ENCODE peak calls at places on chromosome 22, in six cellular contexts. I, O, J, S, T and R are unnamed samples.
A peak's percentile ranks its signal among the peaks of the same experiment; 100 is the strongest.

GRCh38 chr22:25067851-25068421 is 115.4 kb downstream of the KIAA1671 start:
- DNase-seq in J (no peak), O (no peak), T (no peak), I (no peak), S (no peak), R (no peak)

GRCh38 chr22:19291580-19292261 is at the start of gene CLTCL1:
- DNase-seq in T (peak; percentile 56), I (peak; percentile 75), J (peak; percentile 91), O (peak; percentile 88), S (peak; percentile 89), R (peak; percentile 82)

GRCh38 chr22:17569971-17570511 is 6.7 kb downstream of the SLC25A18 start:
- DNase-seq in T (no peak), I (no peak), S (no peak), J (no peak), O (no peak), R (no peak)

GRCh38 chr22:21650823-21651520 is 8.9 kb downstream of the SDF2L1 start:
- DNase-seq in J (no peak), T (no peak), O (no peak), S (peak; percentile 40), I (no peak), R (no peak)

GRCh38 chr22:49394116-49394785 is 433.4 kb downstream of the BRD1 start:
- DNase-seq in O (no peak), S (no peak), I (no peak), T (no peak), J (no peak), R (peak; percentile 24)

GRCh38 chr22:27318516-27318915 is 483.0 kb downstream of the MN1 start:
- DNase-seq in J (no peak), T (peak; percentile 55), S (peak; percentile 27), I (no peak), O (no peak), R (no peak)

GRCh38 chr22:44659140-44659539 is 42.9 kb upstream of the PRR5 start:
- DNase-seq in S (no peak), I (no peak), J (no peak), T (no peak), O (no peak), R (no peak)

GRCh38 chr22:44583854-44584253 is 85.8 kb upstream of the RTL6 start:
- DNase-seq in T (no peak), S (peak; percentile 36), I (no peak), J (no peak), O (no peak), R (peak; percentile 14)

GRCh38 chr22:30875481-30876215 is 92.9 kb downstream of the MORC2 start:
- DNase-seq in O (no peak), J (no peak), I (no peak), T (no peak), S (no peak), R (no peak)

GRCh38 chr22:43446881-43447280 is 35.1 kb downstream of the MPPED1 start:
- DNase-seq in O (no peak), I (no peak), T (no peak), S (no peak), J (no peak), R (no peak)
- TF ChIP-seq CTCF in O (no peak), I (no peak), T (no peak), S (no peak), J (no peak), R (no peak)

GRCh38 chr22:37172266-37173245 is 15.5 kb downstream of the C1QTNF6 start:
- DNase-seq in T (no peak), J (no peak), S (no peak), I (peak; percentile 5), O (no peak), R (no peak)

GRCh38 chr22:37171662-37172061 is 16.4 kb downstream of the C1QTNF6 start:
- DNase-seq in S (no peak), I (no peak), O (no peak), T (no peak), J (no peak), R (no peak)

GRCh38 chr22:37169412-37169811 is 18.6 kb downstream of the C1QTNF6 start:
- DNase-seq in T (no peak), S (no peak), J (no peak), O (no peak), I (peak; percentile 8), R (no peak)

GRCh38 chr22:37167981-37168647 is 18.4 kb upstream of the IL2RB start:
- DNase-seq in T (no peak), S (no peak), J (no peak), O (no peak), I (no peak), R (no peak)

DNA sequence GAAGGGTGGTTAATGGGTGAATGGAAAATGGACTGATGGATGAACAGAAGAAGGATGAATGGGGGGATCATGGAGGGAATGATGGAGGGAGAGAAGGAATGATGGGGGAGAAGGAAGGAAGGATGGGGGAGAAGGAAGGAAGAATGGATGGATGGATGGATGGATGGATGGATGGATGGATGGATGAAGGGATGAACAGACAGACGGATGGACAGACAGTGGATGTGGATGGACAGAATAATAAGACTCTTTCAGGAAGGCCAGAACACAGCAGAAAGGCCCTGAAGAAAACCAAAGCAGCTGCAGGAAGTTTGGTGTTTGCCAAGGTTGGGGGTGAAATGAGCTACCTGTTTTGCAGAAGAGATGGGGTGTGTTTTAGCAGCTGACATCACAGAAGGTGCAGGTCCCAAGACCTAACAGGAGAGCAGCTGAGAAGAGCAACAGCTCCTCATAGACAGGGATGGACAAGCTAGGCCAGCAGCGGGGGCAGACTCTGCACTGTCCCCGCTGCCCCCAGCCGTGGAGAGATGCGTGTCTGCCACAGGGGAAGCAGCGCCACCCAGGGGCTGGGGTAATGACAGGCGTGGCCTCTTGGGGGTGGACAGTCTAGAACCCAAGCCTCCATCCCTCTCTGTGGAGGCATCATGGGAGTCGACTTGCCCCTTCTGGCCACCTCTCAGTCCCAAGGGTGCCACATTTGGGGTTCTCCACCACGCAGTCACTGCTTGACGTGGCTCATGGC is 17.9 kb downstream of the C1QTNF6 start:
- DNase-seq in I (peak; percentile 12), S (no peak), T (no peak), O (no peak), J (no peak), R (no peak)
- TF ChIP-seq CTCF in I (no peak), S (peak; percentile 52), T (no peak), O (no peak), J (no peak), R (no peak)

DNA sequence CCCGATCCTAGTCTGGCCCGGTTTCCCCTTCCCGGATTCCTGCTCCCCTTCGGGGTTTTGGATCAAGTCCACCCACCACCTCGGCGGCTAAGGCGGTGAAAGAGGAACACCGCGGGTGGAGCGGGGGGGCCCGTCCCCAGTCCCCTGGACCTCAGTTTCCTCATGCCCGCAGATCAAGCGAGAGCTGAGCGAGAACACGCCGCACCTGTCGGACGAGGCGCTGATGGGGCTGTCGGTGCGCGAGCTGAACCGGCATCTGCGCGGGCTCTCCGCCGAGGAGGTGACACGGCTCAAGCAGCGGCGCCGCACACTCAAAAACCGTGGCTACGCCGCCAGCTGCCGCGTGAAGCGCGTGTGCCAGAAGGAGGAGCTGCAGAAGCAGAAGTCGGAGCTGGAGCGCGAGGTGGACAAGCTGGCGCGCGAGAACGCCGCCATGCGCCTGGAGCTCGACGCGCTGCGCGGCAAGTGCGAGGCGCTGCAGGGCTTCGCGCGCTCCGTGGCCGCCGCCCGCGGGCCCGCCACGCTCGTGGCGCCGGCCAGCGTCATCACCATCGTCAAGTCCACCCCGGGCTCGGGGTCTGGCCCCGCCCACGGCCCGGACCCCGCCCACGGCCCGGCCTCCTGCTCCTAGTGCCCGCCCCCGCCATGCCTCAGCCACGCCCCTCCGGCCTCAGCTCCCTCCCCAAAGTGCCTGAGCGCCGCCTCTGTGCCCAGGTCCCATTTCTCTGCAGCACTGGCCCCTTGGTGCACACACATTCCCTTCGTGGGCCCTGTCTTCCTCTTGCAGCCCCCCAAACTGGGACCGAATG is 12.7 kb downstream of the MAFF start:
- DNase-seq in T (no peak), S (peak; percentile 92), I (peak; percentile 68), J (peak; percentile 75), O (no peak), R (peak; percentile 73)
- TF ChIP-seq CTCF in T (peak; percentile 42), S (peak; percentile 28), I (no peak), J (no peak), O (peak; percentile 12), R (no peak)

GRCh38 chr22:22709719-22710445 is 65.5 kb downstream of the GGTLC2 start:
- DNase-seq in T (no peak), S (peak; percentile 81), O (no peak), I (no peak), J (peak; percentile 53), R (no peak)
- TF ChIP-seq CTCF in T (peak; percentile 22), S (peak; percentile 73), O (peak; percentile 28), I (no peak), J (peak; percentile 52), R (no peak)

GRCh38 chr22:38267086-38267485 is 5.7 kb downstream of the TMEM184B start:
- DNase-seq in I (no peak), T (no peak), S (no peak), J (no peak), O (no peak), R (no peak)
- TF ChIP-seq CTCF in I (no peak), T (no peak), S (no peak), J (no peak), O (no peak), R (no peak)

GRCh38 chr22:43244385-43244784 is 57.5 kb upstream of the TTLL12 start:
- DNase-seq in T (no peak), I (no peak), S (peak; percentile 14), O (no peak), J (no peak), R (no peak)
- TF ChIP-seq CTCF in T (no peak), I (no peak), S (no peak), O (no peak), J (no peak), R (peak; percentile 19)

GRCh38 chr22:40651563-40652501 is 15.3 kb upstream of the MRTFA start:
- DNase-seq in T (peak; percentile 99), I (peak; percentile 42), J (no peak), S (peak; percentile 64), O (peak; percentile 51), R (peak; percentile 75)
- TF ChIP-seq CTCF in T (peak; percentile 18), I (no peak), J (no peak), S (no peak), O (no peak), R (no peak)